ENCODE peak calls at places on chromosomes 7 and 10, in seven cellular contexts. H is colonic mucosa, O is pancreas, C is tibial nerve, S is heart left ventricle, B is GM12878, R is adrenal gland. J is an unnamed sample. For H3K4me1, the result is how much of the 10 kb centered on the place peaks cover.

GRCh38 chr10:62852961-62853702 is 37.0 kb upstream of the EGR2 start:
- DNase-seq in H (no peak), O (no peak), C (no peak), S (no peak), B (peak), R (no peak), J (no peak)

GRCh38 chr7:136325021-136325420 is 347.9 kb upstream of the MTPN start:
- DNase-seq in H (no peak), O (no peak), C (no peak), S (no peak), B (no peak), R (no peak), J (no peak)

GRCh38 chr7:139950881-139951525 is 111.7 kb downstream of the PARP12 start:
- DNase-seq in H (no peak), O (no peak), C (no peak), S (no peak), B (no peak), R (no peak), J (no peak)

GRCh38 chr10:16274911-16275310 is 161.9 kb upstream of the PTER start:
- DNase-seq in H (no peak), O (no peak), C (no peak), S (no peak), B (no peak), R (no peak), J (no peak)

GRCh38 chr10:124824507-124824906 is 22.9 kb downstream of the ABRAXAS2 start:
- DNase-seq in H (no peak), O (no peak), C (no peak), S (no peak), B (no peak), R (no peak), J (no peak)

GRCh38 chr7:92244803-92245486 is 769 bp downstream of the KRIT1 start:
- DNase-seq in H (no peak), O (no peak), C (no peak), S (no peak), B (no peak), R (no peak), J (no peak)

GRCh38 chr7:6291531-6291930 is 19.1 kb upstream of the CYTH3 start:
- DNase-seq in H (no peak), O (no peak), C (no peak), S (no peak), B (no peak), R (no peak), J (no peak)

GRCh38 chr10:48231699-48232315 is 42.7 kb downstream of the FRMPD2 start:
- DNase-seq in H (no peak), O (no peak), C (no peak), S (no peak), B (peak), R (no peak), J (no peak)

GRCh38 chr7:25950488-25951413 is 201.2 kb upstream of the NFE2L3 start:
- DNase-seq in H (peak), O (peak), C (peak), S (peak), B (peak), R (peak), J (peak)

GRCh38 chr10:48478980-48479811 is 125.7 kb downstream of the ARHGAP22 start:
- DNase-seq in H (no peak), O (no peak), C (no peak), S (no peak), B (no peak), R (peak), J (no peak)

GRCh38 chr10:129546106-129546505 is 79.1 kb downstream of the MGMT start:
- DNase-seq in H (no peak), O (no peak), C (no peak), S (no peak), B (no peak), R (no peak), J (no peak)

GRCh38 chr7:155893176-155893575 is 80.9 kb upstream of the SHH start:
- DNase-seq in H (no peak), O (no peak), C (no peak), S (no peak), B (no peak), R (no peak), J (no peak)

GRCh38 chr10:69106900-69107511 is 17.0 kb upstream of the VPS26A start:
- DNase-seq in H (no peak), O (no peak), C (no peak), S (no peak), B (no peak), R (no peak), J (no peak)

GRCh38 chr10:23106508-23106907 is 11.1 kb downstream of the MSRB2 start:
- DNase-seq in H (no peak), O (no peak), C (no peak), S (no peak), B (no peak), R (no peak), J (no peak)

GRCh38 chr10:126027707-126028106 is 131.3 kb downstream of the FANK1 start:
- DNase-seq in H (no peak), O (no peak), C (no peak), S (no peak), B (no peak), R (no peak), J (no peak)

GRCh38 chr7:70060298-70061068 is 462.2 kb downstream of the AUTS2 start:
- DNase-seq in H (no peak), O (no peak), C (no peak), S (no peak), B (no peak), R (no peak), J (no peak)

GRCh38 chr7:78499966-78500365 is 701.4 kb downstream of the PHTF2 start:
- DNase-seq in H (no peak), O (no peak), C (no peak), S (no peak), B (no peak), R (no peak), J (no peak)

GRCh38 chr7:17369686-17370426 is 71.4 kb downstream of the AHR start:
- DNase-seq in H (no peak), O (no peak), C (no peak), S (no peak), B (no peak), R (no peak), J (peak)

GRCh38 chr10:132542086-132542775 is 4.6 kb downstream of the INPP5A start:
- DNase-seq in H (no peak), O (no peak), C (no peak), S (peak), B (no peak), R (peak), J (no peak)
- H3K4me1 ChIP-seq in H (under half), O (under half), C (half or more), S (under half), B (under half), R (half or more), J (under half)

DNA sequence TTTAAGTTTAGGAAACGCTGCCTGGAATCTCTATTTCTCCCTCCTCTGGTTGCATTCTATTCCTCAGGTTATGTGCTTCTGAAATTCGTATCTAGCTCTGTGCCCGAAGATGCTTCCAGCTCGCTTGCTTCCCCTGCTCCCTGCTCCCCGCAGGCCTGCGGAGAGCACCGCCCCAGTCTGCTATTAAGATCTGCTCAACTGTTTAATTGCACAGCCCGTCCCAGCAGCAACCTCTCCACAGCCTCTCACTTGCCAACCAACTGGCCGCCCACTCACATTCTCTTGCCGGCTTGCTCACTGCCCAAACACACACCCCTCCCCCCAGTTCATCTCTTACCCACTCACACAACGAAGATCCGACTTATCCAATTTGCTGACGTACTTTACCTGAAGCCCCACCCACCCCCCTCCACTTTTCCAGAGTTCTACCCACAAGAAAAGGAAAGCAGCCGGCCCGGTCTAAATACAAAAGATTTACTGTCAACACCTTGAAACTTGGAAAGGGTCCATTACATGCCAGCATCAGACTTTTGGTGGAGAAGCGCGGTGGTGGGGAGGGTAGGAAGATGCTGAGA is 167.3 kb upstream of the KLF14 start:
- DNase-seq in H (peak), O (peak), C (no peak), S (peak), B (no peak), R (peak), J (peak)
- H3K4me1 ChIP-seq in H (under half), O (under half), C (half or more), S (under half), B (half or more), R (half or more), J (under half)

DNA sequence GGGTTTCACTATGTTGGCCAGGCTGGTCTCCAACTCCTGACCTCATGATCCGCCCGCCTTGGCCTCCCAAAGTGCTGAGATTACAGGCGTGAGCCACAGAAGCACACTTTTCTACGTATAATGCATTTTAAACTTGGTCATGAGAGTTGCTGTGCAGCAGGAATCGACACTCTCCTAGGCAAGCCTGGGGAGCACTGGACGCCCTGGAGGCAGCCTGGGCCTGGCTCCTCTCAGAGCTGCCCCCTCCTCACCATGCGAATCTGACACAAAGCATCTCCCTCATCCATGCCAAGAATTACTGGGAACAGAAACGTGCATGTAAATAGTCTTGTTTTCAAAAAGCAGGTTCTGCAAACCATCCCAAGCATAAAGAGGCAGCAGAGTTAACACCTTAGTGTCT is 69.2 kb downstream of the MAD1L1 start:
- DNase-seq in H (no peak), O (no peak), C (no peak), S (no peak), B (no peak), R (no peak), J (no peak)
- H3K4me1 ChIP-seq in H (under half), O (under half), C (under half), S (under half), B (under half), R (under half), J (under half)

GRCh38 chr7:344608-344994 is 54.6 kb downstream of the FOXL3 start:
- DNase-seq in H (no peak), O (no peak), C (no peak), S (no peak), B (no peak), R (no peak), J (no peak)
- H3K4me1 ChIP-seq in H (under half), O (under half), C (under half), S (under half), B (under half), R (under half), J (under half)

DNA sequence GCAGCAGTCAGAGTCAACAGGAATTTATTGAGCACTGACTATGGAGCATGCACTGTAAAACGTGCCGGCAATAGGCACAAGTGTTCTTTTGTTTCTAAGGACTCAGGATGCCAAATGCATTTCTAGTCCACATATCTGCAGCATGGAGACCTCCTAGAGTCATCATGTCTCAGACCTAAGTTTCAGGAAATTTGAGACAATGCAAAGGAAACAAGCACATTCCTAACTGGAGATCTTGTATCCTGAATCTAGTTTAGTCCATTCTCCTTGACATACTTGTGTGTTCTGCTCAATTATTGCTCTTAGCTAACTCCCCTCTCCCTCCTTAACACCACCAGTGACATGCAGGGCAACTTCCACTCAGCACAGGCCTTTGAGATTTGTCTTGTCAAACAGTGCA is 173.2 kb downstream of the ZNF438 start:
- DNase-seq in H (no peak), O (no peak), C (no peak), S (no peak), B (no peak), R (no peak), J (no peak)
- H3K4me1 ChIP-seq in H (under half), O (under half), C (under half), S (under half), B (under half), R (under half), J (under half)

GRCh38 chr7:131637846-131638245 is 81.4 kb upstream of the PODXL start:
- DNase-seq in H (no peak), O (no peak), C (no peak), S (no peak), B (no peak), R (no peak), J (no peak)

GRCh38 chr7:131638641-131639430 is 82.4 kb upstream of the PODXL start:
- DNase-seq in H (no peak), O (no peak), C (no peak), S (no peak), B (no peak), R (no peak), J (no peak)

GRCh38 chr7:131633342-131633843 is 77.0 kb upstream of the PODXL start:
- DNase-seq in H (no peak), O (no peak), C (no peak), S (no peak), B (no peak), R (no peak), J (no peak)

GRCh38 chr7:131640686-131641085 is 84.3 kb upstream of the PODXL start:
- DNase-seq in H (no peak), O (no peak), C (no peak), S (no peak), B (no peak), R (no peak), J (no peak)

DNA sequence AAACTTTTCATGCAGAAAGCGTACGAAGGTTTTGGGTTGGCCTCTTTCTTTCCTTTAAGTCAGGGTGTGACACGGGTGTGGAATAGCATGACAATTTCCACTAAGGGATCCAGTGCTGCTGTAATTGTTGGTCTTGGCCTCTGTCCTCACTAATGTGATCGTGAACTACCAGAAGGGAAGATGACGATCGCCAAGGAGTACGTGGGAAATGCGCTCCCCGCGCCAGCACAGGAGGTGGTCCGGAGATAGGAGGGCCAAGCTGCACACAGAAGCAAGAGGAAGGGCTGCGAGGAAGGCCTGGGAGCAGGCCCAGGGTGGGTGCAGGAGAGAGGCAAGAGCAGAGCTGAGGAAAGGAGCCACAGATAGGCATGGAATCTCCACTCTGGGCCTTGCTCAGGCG is 79.7 kb upstream of the PODXL start:
- DNase-seq in H (no peak), O (no peak), C (no peak), S (peak), B (no peak), R (no peak), J (no peak)
- H3K4me1 ChIP-seq in H (under half), O (under half), C (under half), S (under half), B (under half), R (under half), J (under half)

GRCh38 chr7:36949711-36950600 is 225.7 kb upstream of the AOAH start:
- DNase-seq in H (peak), O (no peak), C (peak), S (no peak), B (no peak), R (peak), J (peak)
- H3K4me1 ChIP-seq in H (under half), O (under half), C (under half), S (under half), B (under half), R (under half), J (under half)

DNA sequence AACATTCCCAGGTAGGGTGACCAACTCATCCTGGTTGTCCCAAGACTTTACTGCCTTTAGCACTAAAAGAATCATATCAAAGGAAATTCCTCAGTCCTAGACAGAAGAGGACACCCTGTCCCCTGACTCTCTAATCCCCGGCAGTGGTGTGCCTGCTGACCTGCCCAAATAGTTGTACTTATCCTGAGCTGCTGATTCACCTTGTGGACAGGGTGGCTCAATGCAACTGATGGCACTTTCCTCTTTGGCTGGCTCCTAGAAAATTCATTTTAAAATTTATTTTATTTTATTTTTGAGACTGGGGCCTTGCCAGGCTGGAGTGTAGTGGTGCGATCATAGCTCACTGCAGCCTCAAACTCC is 111.7 kb downstream of the JCAD start:
- DNase-seq in H (no peak), O (no peak), C (no peak), S (no peak), B (no peak), R (no peak), J (no peak)
- H3K4me1 ChIP-seq in H (under half), O (under half), C (under half), S (under half), B (under half), R (under half), J (under half)

DNA sequence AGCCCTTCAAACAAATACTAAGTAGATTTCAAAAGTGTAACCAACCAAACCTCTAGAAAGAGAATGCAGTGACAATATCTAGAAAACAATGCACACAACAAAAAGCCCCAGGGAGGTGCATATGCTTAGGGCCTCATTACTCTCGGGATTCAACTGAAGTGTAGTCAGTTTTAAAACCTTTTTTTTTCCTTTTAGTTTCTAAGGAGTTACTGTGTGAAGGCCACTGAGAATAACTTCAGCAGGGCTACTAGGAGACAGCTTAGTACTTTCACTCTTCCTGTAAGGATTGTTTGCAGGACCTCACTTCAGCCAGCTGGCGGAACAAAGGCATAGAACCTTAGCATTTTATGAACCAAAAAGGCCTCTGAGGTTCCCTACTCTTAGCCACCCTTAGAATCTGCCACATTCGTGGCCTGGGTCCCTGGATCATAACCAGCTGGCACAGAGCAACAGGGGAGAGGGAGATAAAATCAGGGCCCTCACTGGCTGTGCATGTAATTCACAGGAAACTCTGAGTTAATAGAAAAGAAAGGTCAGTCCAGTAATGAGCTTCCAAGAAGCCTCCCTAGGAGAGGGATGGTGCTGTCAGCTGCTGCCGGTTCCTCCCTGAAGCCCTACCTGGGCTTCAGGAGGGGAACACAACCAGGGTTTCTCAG is 3.6 kb downstream of the VOPP1 start:
- DNase-seq in H (no peak), O (no peak), C (no peak), S (no peak), B (no peak), R (no peak), J (no peak)
- H3K4me1 ChIP-seq in H (under half), O (under half), C (half or more), S (under half), B (under half), R (under half), J (under half)